ENCODE peak calls at places on chromosomes 7 and 10, in six cellular contexts. One of them, this sample, is unnamed.

GRCh38 chr7:16841681-16842080 is 36.9 kb upstream of the AGR2 start:
- DNase-seq in activated naive CD4-positive, alpha-beta T cell: no peak
- DNase-seq in COR-L47: no peak
- DNase-seq in tibial nerve: no peak
- DNase-seq in NCI-H1105 treated with DMSO at 0.1 percent for 48 hours: no peak
- DNase-seq in ACHN: no peak
- DNase-seq in this sample: no peak

GRCh38 chr7:40903872-40904271 is 769.1 kb downstream of the SUGCT start:
- DNase-seq in tibial nerve: no peak
- DNase-seq in COR-L47: no peak
- DNase-seq in activated naive CD4-positive, alpha-beta T cell: no peak
- DNase-seq in NCI-H1105 treated with DMSO at 0.1 percent for 48 hours: no peak
- DNase-seq in ACHN: no peak
- DNase-seq in this sample: no peak

GRCh38 chr10:113232928-113233511 is 283.0 kb downstream of the TCF7L2 start:
- DNase-seq in activated naive CD4-positive, alpha-beta T cell: no peak
- DNase-seq in COR-L47: no peak
- DNase-seq in NCI-H1105 treated with DMSO at 0.1 percent for 48 hours: peak; percentile 5
- DNase-seq in tibial nerve: no peak
- DNase-seq in ACHN: no peak
- DNase-seq in this sample: no peak

GRCh38 chr10:7513455-7513854 is 102.6 kb upstream of the SFMBT2 start:
- DNase-seq in COR-L47: no peak
- DNase-seq in ACHN: no peak
- DNase-seq in NCI-H1105 treated with DMSO at 0.1 percent for 48 hours: no peak
- DNase-seq in tibial nerve: no peak
- DNase-seq in activated naive CD4-positive, alpha-beta T cell: no peak
- DNase-seq in this sample: no peak

GRCh38 chr7:47244692-47245091 is 337.2 kb downstream of the TNS3 start:
- DNase-seq in NCI-H1105 treated with DMSO at 0.1 percent for 48 hours: no peak
- DNase-seq in ACHN: no peak
- DNase-seq in COR-L47: no peak
- DNase-seq in tibial nerve: no peak
- DNase-seq in activated naive CD4-positive, alpha-beta T cell: no peak
- DNase-seq in this sample: no peak

GRCh38 chr10:99395750-99396445 is 34.5 kb downstream of the GOT1 start:
- DNase-seq in ACHN: peak; percentile 95
- DNase-seq in COR-L47: peak; percentile 30
- DNase-seq in NCI-H1105 treated with DMSO at 0.1 percent for 48 hours: peak; percentile 15
- DNase-seq in tibial nerve: no peak
- DNase-seq in activated naive CD4-positive, alpha-beta T cell: no peak
- DNase-seq in this sample: no peak

GRCh38 chr7:141533149-141533949 is 17.9 kb upstream of the AGK start:
- DNase-seq in activated naive CD4-positive, alpha-beta T cell: peak; percentile 5
- DNase-seq in tibial nerve: peak; percentile 80
- DNase-seq in ACHN: peak; percentile 84
- DNase-seq in COR-L47: peak; percentile 88
- DNase-seq in NCI-H1105 treated with DMSO at 0.1 percent for 48 hours: peak; percentile 79
- DNase-seq in this sample: no peak

GRCh38 chr7:52825611-52826010 is 209.8 kb upstream of the POM121L12 start:
- DNase-seq in ACHN: no peak
- DNase-seq in activated naive CD4-positive, alpha-beta T cell: no peak
- DNase-seq in tibial nerve: no peak
- DNase-seq in COR-L47: no peak
- DNase-seq in NCI-H1105 treated with DMSO at 0.1 percent for 48 hours: no peak
- DNase-seq in this sample: no peak

GRCh38 chr10:102066421-102067068 is 1.4 kb downstream of the HPS6 start:
- DNase-seq in tibial nerve: no peak
- DNase-seq in ACHN: no peak
- DNase-seq in COR-L47: no peak
- DNase-seq in NCI-H1105 treated with DMSO at 0.1 percent for 48 hours: no peak
- DNase-seq in activated naive CD4-positive, alpha-beta T cell: no peak
- DNase-seq in this sample: no peak

GRCh38 chr10:28508304-28508925 is 24.5 kb upstream of the WAC start:
- DNase-seq in NCI-H1105 treated with DMSO at 0.1 percent for 48 hours: no peak
- DNase-seq in ACHN: no peak
- DNase-seq in activated naive CD4-positive, alpha-beta T cell: no peak
- DNase-seq in COR-L47: no peak
- DNase-seq in tibial nerve: no peak
- DNase-seq in this sample: no peak

GRCh38 chr7:7761340-7761973 is 43.0 kb upstream of the RPA3 start:
- DNase-seq in COR-L47: peak; percentile 66
- DNase-seq in activated naive CD4-positive, alpha-beta T cell: no peak
- DNase-seq in ACHN: peak; percentile 83
- DNase-seq in tibial nerve: no peak
- DNase-seq in NCI-H1105 treated with DMSO at 0.1 percent for 48 hours: peak; percentile 64
- DNase-seq in this sample: no peak